ENCODE peak calls at places on chromosomes 11 and 22, in ten cellular contexts. One of them, this sample, is unnamed.

GRCh38 chr22:22380098-22381030 is 128.2 kb downstream of the ZNF280B start:
- DNase-seq in OCI-LY7: peak
- DNase-seq in CD4-positive, alpha-beta memory T cell: no peak
- DNase-seq in heart left ventricle: no peak
- DNase-seq in brain microvascular endothelial cell: no peak
- DNase-seq in heart right ventricle: no peak
- DNase-seq in GM23248: peak
- DNase-seq in Karpas-422: peak
- DNase-seq in HCT116: no peak
- DNase-seq in ovary: no peak
- DNase-seq in this sample: no peak

GRCh38 chr11:6596237-6596877 is 7.1 kb downstream of the RRP8 start:
- DNase-seq in heart left ventricle: no peak
- DNase-seq in GM23248: no peak
- DNase-seq in heart right ventricle: no peak
- DNase-seq in Karpas-422: no peak
- DNase-seq in OCI-LY7: no peak
- DNase-seq in CD4-positive, alpha-beta memory T cell: no peak
- DNase-seq in brain microvascular endothelial cell: no peak
- DNase-seq in HCT116: no peak
- DNase-seq in ovary: no peak
- DNase-seq in this sample: no peak

GRCh38 chr22:39384750-39385480 is 14.7 kb upstream of the TAB1 start:
- DNase-seq in heart right ventricle: no peak
- DNase-seq in GM23248: peak
- DNase-seq in HCT116: no peak
- DNase-seq in brain microvascular endothelial cell: peak
- DNase-seq in ovary: no peak
- DNase-seq in Karpas-422: peak
- DNase-seq in heart left ventricle: no peak
- DNase-seq in CD4-positive, alpha-beta memory T cell: no peak
- DNase-seq in OCI-LY7: peak
- DNase-seq in this sample: no peak

GRCh38 chr11:9385288-9385902 is 943 bp downstream of the IPO7 start:
- DNase-seq in brain microvascular endothelial cell: no peak
- DNase-seq in heart left ventricle: no peak
- DNase-seq in OCI-LY7: peak
- DNase-seq in HCT116: no peak
- DNase-seq in heart right ventricle: no peak
- DNase-seq in GM23248: no peak
- DNase-seq in Karpas-422: no peak
- DNase-seq in CD4-positive, alpha-beta memory T cell: no peak
- DNase-seq in ovary: no peak
- DNase-seq in this sample: no peak

GRCh38 chr11:1005913-1006312 is 30.6 kb downstream of the MUC6 start:
- DNase-seq in Karpas-422: no peak
- DNase-seq in CD4-positive, alpha-beta memory T cell: no peak
- DNase-seq in heart right ventricle: no peak
- DNase-seq in OCI-LY7: no peak
- DNase-seq in HCT116: no peak
- DNase-seq in heart left ventricle: no peak
- DNase-seq in ovary: peak
- DNase-seq in GM23248: no peak
- DNase-seq in brain microvascular endothelial cell: no peak
- DNase-seq in this sample: no peak

GRCh38 chr22:44616882-44617655 is 84.9 kb upstream of the PRR5 start:
- DNase-seq in OCI-LY7: no peak
- DNase-seq in heart right ventricle: peak
- DNase-seq in GM23248: peak
- DNase-seq in Karpas-422: no peak
- DNase-seq in ovary: no peak
- DNase-seq in heart left ventricle: peak
- DNase-seq in brain microvascular endothelial cell: no peak
- DNase-seq in CD4-positive, alpha-beta memory T cell: no peak
- DNase-seq in HCT116: no peak
- DNase-seq in this sample: no peak

GRCh38 chr11:124470516-124471231 is 25.2 kb upstream of the OR8B8 start:
- DNase-seq in OCI-LY7: no peak
- DNase-seq in ovary: no peak
- DNase-seq in CD4-positive, alpha-beta memory T cell: no peak
- DNase-seq in HCT116: no peak
- DNase-seq in brain microvascular endothelial cell: no peak
- DNase-seq in Karpas-422: no peak
- DNase-seq in heart left ventricle: peak
- DNase-seq in GM23248: no peak
- DNase-seq in heart right ventricle: peak
- DNase-seq in this sample: no peak

GRCh38 chr11:131478341-131478740 is 107.9 kb downstream of the NTM start:
- DNase-seq in ovary: no peak
- DNase-seq in HCT116: no peak
- DNase-seq in OCI-LY7: no peak
- DNase-seq in heart right ventricle: no peak
- DNase-seq in GM23248: no peak
- DNase-seq in Karpas-422: no peak
- DNase-seq in brain microvascular endothelial cell: no peak
- DNase-seq in heart left ventricle: no peak
- DNase-seq in CD4-positive, alpha-beta memory T cell: no peak
- DNase-seq in this sample: no peak

GRCh38 chr11:124415356-124415923 is 9.2 kb downstream of the OR8B4 start:
- DNase-seq in heart left ventricle: no peak
- DNase-seq in HCT116: peak
- DNase-seq in ovary: no peak
- DNase-seq in brain microvascular endothelial cell: peak
- DNase-seq in GM23248: peak
- DNase-seq in CD4-positive, alpha-beta memory T cell: peak
- DNase-seq in heart right ventricle: no peak
- DNase-seq in Karpas-422: peak
- DNase-seq in OCI-LY7: peak
- DNase-seq in this sample: no peak

GRCh38 chr11:40797981-40798380 is 661.5 kb downstream of the LRRC4C start:
- DNase-seq in GM23248: no peak
- DNase-seq in Karpas-422: no peak
- DNase-seq in OCI-LY7: no peak
- DNase-seq in brain microvascular endothelial cell: no peak
- DNase-seq in HCT116: no peak
- DNase-seq in CD4-positive, alpha-beta memory T cell: no peak
- DNase-seq in ovary: no peak
- DNase-seq in heart right ventricle: no peak
- DNase-seq in heart left ventricle: no peak
- DNase-seq in this sample: no peak

GRCh38 chr11:73197348-73197747 is 20.7 kb upstream of the P2RY2 start:
- DNase-seq in HCT116: no peak
- DNase-seq in CD4-positive, alpha-beta memory T cell: no peak
- DNase-seq in GM23248: no peak
- DNase-seq in Karpas-422: no peak
- DNase-seq in heart right ventricle: no peak
- DNase-seq in ovary: no peak
- DNase-seq in brain microvascular endothelial cell: no peak
- DNase-seq in heart left ventricle: no peak
- DNase-seq in OCI-LY7: no peak
- DNase-seq in this sample: no peak

GRCh38 chr11:71927813-71928738 is at the start of gene XNDC1N:
- DNase-seq in heart right ventricle: peak
- DNase-seq in heart left ventricle: peak
- DNase-seq in brain microvascular endothelial cell: peak
- DNase-seq in HCT116: peak
- DNase-seq in OCI-LY7: peak
- DNase-seq in GM23248: peak
- DNase-seq in Karpas-422: peak
- DNase-seq in CD4-positive, alpha-beta memory T cell: peak
- DNase-seq in ovary: peak
- DNase-seq in this sample: peak

GRCh38 chr22:33568934-33569496 is 351.3 kb downstream of the LARGE1 start:
- DNase-seq in HCT116: no peak
- DNase-seq in OCI-LY7: peak
- DNase-seq in Karpas-422: peak
- DNase-seq in heart right ventricle: no peak
- DNase-seq in brain microvascular endothelial cell: no peak
- DNase-seq in GM23248: no peak
- DNase-seq in ovary: no peak
- DNase-seq in CD4-positive, alpha-beta memory T cell: no peak
- DNase-seq in heart left ventricle: no peak
- DNase-seq in this sample: no peak

GRCh38 chr11:111935331-111936044 is 1.7 kb upstream of the DIXDC1 start:
- DNase-seq in brain microvascular endothelial cell: no peak
- DNase-seq in HCT116: no peak
- DNase-seq in GM23248: peak
- DNase-seq in OCI-LY7: peak
- DNase-seq in heart right ventricle: no peak
- DNase-seq in ovary: no peak
- DNase-seq in heart left ventricle: peak
- DNase-seq in Karpas-422: no peak
- DNase-seq in CD4-positive, alpha-beta memory T cell: no peak
- DNase-seq in this sample: no peak

GRCh38 chr11:11025087-11025486 is 167.2 kb upstream of the ZBED5 start:
- DNase-seq in OCI-LY7: no peak
- DNase-seq in heart right ventricle: no peak
- DNase-seq in CD4-positive, alpha-beta memory T cell: no peak
- DNase-seq in brain microvascular endothelial cell: peak
- DNase-seq in ovary: no peak
- DNase-seq in GM23248: peak
- DNase-seq in Karpas-422: no peak
- DNase-seq in heart left ventricle: no peak
- DNase-seq in HCT116: no peak
- DNase-seq in this sample: no peak

GRCh38 chr11:3218483-3219280 is at the start of gene MRGPRG:
- DNase-seq in GM23248: no peak
- DNase-seq in HCT116: no peak
- DNase-seq in heart right ventricle: no peak
- DNase-seq in heart left ventricle: no peak
- DNase-seq in CD4-positive, alpha-beta memory T cell: no peak
- DNase-seq in Karpas-422: no peak
- DNase-seq in ovary: no peak
- DNase-seq in brain microvascular endothelial cell: no peak
- DNase-seq in OCI-LY7: no peak
- DNase-seq in this sample: no peak

GRCh38 chr11:119373917-119374631 is 7.4 kb downstream of the USP2 start:
- DNase-seq in Karpas-422: peak
- DNase-seq in OCI-LY7: peak
- DNase-seq in GM23248: peak
- DNase-seq in heart left ventricle: peak
- DNase-seq in ovary: no peak
- DNase-seq in CD4-positive, alpha-beta memory T cell: peak
- DNase-seq in HCT116: no peak
- DNase-seq in heart right ventricle: peak
- DNase-seq in brain microvascular endothelial cell: peak
- DNase-seq in this sample: peak
- H3K27ac ChIP-seq in Karpas-422: no peak
- H3K27ac ChIP-seq in OCI-LY7: peak
- H3K27ac ChIP-seq in GM23248: no peak
- H3K27ac ChIP-seq in heart left ventricle: peak
- H3K27ac ChIP-seq in ovary: no peak
- H3K27ac ChIP-seq in CD4-positive, alpha-beta memory T cell: no peak
- H3K27ac ChIP-seq in HCT116: no peak
- H3K27ac ChIP-seq in heart right ventricle: peak
- H3K27ac ChIP-seq in brain microvascular endothelial cell: no peak
- H3K27ac ChIP-seq in this sample: peak

DNA sequence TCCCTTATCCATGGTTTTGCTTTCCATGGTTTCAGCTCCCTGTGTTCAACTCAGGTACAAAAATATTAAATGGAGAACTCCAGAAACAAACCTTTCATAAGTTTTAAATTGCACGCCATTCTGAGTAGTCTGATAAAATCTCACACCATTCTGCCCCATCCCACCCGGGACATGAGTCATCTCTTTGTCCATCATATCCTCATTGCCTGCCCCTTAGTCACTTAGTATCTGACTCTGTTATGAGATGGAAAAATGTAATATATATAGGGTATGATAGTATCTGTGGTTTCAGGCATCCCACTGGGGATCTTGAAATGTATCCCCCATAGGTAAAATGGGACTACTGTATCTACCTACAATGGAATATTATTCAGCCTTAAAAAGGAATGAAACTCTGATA is 35.5 kb upstream of the FGF3 start:
- DNase-seq in OCI-LY7: no peak
- DNase-seq in brain microvascular endothelial cell: peak
- DNase-seq in heart left ventricle: no peak
- DNase-seq in Karpas-422: no peak
- DNase-seq in heart right ventricle: no peak
- DNase-seq in HCT116: peak
- DNase-seq in GM23248: peak
- DNase-seq in CD4-positive, alpha-beta memory T cell: no peak
- DNase-seq in ovary: no peak
- DNase-seq in this sample: no peak
- H3K27ac ChIP-seq in OCI-LY7: no peak
- H3K27ac ChIP-seq in brain microvascular endothelial cell: no peak
- H3K27ac ChIP-seq in heart left ventricle: no peak
- H3K27ac ChIP-seq in Karpas-422: no peak
- H3K27ac ChIP-seq in heart right ventricle: no peak
- H3K27ac ChIP-seq in HCT116: no peak
- H3K27ac ChIP-seq in GM23248: no peak
- H3K27ac ChIP-seq in CD4-positive, alpha-beta memory T cell: no peak
- H3K27ac ChIP-seq in ovary: no peak
- H3K27ac ChIP-seq in this sample: no peak

GRCh38 chr11:134364261-134364660 is 32.5 kb downstream of the GLB1L2 start:
- DNase-seq in HCT116: no peak
- DNase-seq in brain microvascular endothelial cell: no peak
- DNase-seq in OCI-LY7: no peak
- DNase-seq in Karpas-422: no peak
- DNase-seq in CD4-positive, alpha-beta memory T cell: no peak
- DNase-seq in heart right ventricle: no peak
- DNase-seq in GM23248: no peak
- DNase-seq in ovary: no peak
- DNase-seq in heart left ventricle: no peak
- DNase-seq in this sample: no peak
- H3K27ac ChIP-seq in HCT116: no peak
- H3K27ac ChIP-seq in brain microvascular endothelial cell: no peak
- H3K27ac ChIP-seq in OCI-LY7: no peak
- H3K27ac ChIP-seq in Karpas-422: no peak
- H3K27ac ChIP-seq in CD4-positive, alpha-beta memory T cell: no peak
- H3K27ac ChIP-seq in heart right ventricle: no peak
- H3K27ac ChIP-seq in GM23248: no peak
- H3K27ac ChIP-seq in ovary: no peak
- H3K27ac ChIP-seq in heart left ventricle: no peak
- H3K27ac ChIP-seq in this sample: no peak

GRCh38 chr22:36298601-36299000 is 45.7 kb downstream of the APOL1 start:
- DNase-seq in HCT116: no peak
- DNase-seq in ovary: no peak
- DNase-seq in CD4-positive, alpha-beta memory T cell: no peak
- DNase-seq in heart left ventricle: no peak
- DNase-seq in Karpas-422: no peak
- DNase-seq in heart right ventricle: no peak
- DNase-seq in OCI-LY7: no peak
- DNase-seq in brain microvascular endothelial cell: no peak
- DNase-seq in GM23248: no peak
- DNase-seq in this sample: no peak
- H3K27ac ChIP-seq in HCT116: no peak
- H3K27ac ChIP-seq in ovary: no peak
- H3K27ac ChIP-seq in CD4-positive, alpha-beta memory T cell: no peak
- H3K27ac ChIP-seq in heart left ventricle: no peak
- H3K27ac ChIP-seq in Karpas-422: no peak
- H3K27ac ChIP-seq in heart right ventricle: no peak
- H3K27ac ChIP-seq in OCI-LY7: no peak
- H3K27ac ChIP-seq in brain microvascular endothelial cell: no peak
- H3K27ac ChIP-seq in GM23248: no peak
- H3K27ac ChIP-seq in this sample: no peak